ENCODE peak calls at places on chromosomes 2 and 18, in five cellular contexts. I is left ventricle myocardium inferior, B is cardiac muscle cell, F is adrenal gland, A is K562. K is an unnamed sample.

GRCh38 chr18:26470011-26470637 is 78.2 kb downstream of the KCTD1 start:
- DNase-seq in B (no peak), F (no peak), I (no peak), A (no peak), K (no peak)

GRCh38 chr2:136207030-136207623 is 89.2 kb upstream of the CXCR4 start:
- DNase-seq in B (no peak), A (no peak), F (peak; percentile 64), I (peak; percentile 18), K (no peak)

GRCh38 chr2:193556766-193557470 is 1362.2 kb upstream of the TMEFF2 start:
- DNase-seq in A (no peak), F (no peak), B (peak; percentile 10), I (no peak), K (peak; percentile 19)

GRCh38 chr18:23912356-23912755 is 102.2 kb upstream of the TTC39C start:
- DNase-seq in A (no peak), I (no peak), B (no peak), F (no peak), K (peak; percentile 72)

GRCh38 chr2:28635251-28635650 is 116.4 kb upstream of the PPP1CB start:
- DNase-seq in F (peak; percentile 49), I (no peak), B (no peak), A (no peak), K (peak; percentile 76)

GRCh38 chr18:32213693-32214092 is 23.9 kb downstream of the MEP1B start:
- DNase-seq in B (no peak), A (no peak), I (no peak), F (no peak), K (no peak)

GRCh38 chr2:96403481-96403880 is 67.9 kb downstream of the NCAPH start:
- DNase-seq in A (no peak), I (no peak), F (peak; percentile 20), B (no peak), K (no peak)

GRCh38 chr2:134372141-134372540 is 118.3 kb downstream of the MGAT5 start:
- DNase-seq in B (peak; percentile 32), I (no peak), F (no peak), A (no peak), K (peak; percentile 56)

GRCh38 chr2:217367464-217367863 is 507.6 kb upstream of the TNP1 start:
- DNase-seq in F (no peak), I (no peak), B (no peak), A (no peak), K (no peak)

GRCh38 chr2:223262946-223263345 is 211.0 kb downstream of the KCNE4 start:
- DNase-seq in F (no peak), I (no peak), B (no peak), A (no peak), K (peak; percentile 29)

GRCh38 chr18:77899972-77900754 is 650.5 kb downstream of the GALR1 start:
- DNase-seq in I (peak; percentile 18), A (peak; percentile 74), B (peak; percentile 44), F (no peak), K (peak; percentile 3)

GRCh38 chr2:159960413-159960812 is 102.0 kb downstream of the PLA2R1 start:
- DNase-seq in F (no peak), A (no peak), I (no peak), B (peak; percentile 88), K (peak; percentile 78)

DNA sequence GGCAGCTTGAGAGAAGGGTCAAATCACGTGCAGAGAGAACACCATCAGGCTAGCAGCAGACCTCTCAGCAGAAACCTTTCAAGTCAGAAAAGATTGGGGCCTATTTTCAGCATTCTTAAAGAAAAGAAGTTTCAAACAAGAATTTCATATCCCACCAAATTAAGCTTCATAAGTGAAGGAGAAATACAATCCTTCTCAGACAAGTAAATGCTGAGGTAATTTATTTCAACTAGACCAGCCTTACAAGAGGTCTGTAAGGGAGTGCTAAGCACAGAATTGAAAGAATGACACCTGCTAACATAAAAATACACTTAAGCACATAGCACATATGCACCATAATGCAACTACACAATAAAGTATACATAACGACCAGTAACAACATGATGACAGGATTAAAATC is 693.9 kb downstream of the NYAP2 start:
- DNase-seq in A (no peak), B (no peak), F (no peak), I (no peak), K (no peak)
- TF ChIP-seq CTCF in A (no peak), B (no peak), F (no peak), I (no peak), K (no peak)

DNA sequence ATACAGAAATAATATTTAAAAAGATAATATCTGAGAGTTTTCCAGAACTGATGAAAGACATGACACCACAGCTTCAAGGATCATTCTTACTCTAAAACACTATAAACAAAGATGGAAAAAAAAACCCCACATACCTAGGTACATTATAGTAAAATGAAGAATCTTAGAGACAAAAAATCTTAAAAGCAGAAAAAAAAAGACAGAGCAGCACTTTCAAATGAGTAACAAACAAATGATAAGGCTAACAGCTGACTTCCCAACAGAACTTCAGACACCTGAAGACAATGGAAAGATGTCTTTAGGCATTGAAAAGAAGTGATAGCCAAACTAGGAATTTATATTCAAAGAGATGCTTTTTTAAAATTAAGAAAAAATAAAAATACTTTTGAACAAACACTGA is 21.2 kb upstream of the AFF3 start:
- DNase-seq in I (no peak), A (no peak), B (no peak), F (no peak), K (no peak)
- H3K27me3 ChIP-seq in I (no peaks in the 10 kb centered on the region), A (no peaks in the 10 kb centered on the region), B (no peaks in the 10 kb centered on the region), F (no peaks in the 10 kb centered on the region), K (no peaks in the 10 kb centered on the region)

GRCh38 chr2:33486544-33486943 is 10.1 kb downstream of the RASGRP3 start:
- DNase-seq in I (no peak), A (no peak), B (no peak), F (no peak), K (no peak)

GRCh38 chr2:33489835-33490431 is 13.5 kb downstream of the RASGRP3 start:
- DNase-seq in F (no peak), I (no peak), A (no peak), B (no peak), K (no peak)

GRCh38 chr2:33491685-33492084 is 15.2 kb downstream of the RASGRP3 start:
- DNase-seq in I (no peak), B (no peak), A (no peak), F (no peak), K (no peak)

GRCh38 chr2:33488178-33488690 is 11.8 kb downstream of the RASGRP3 start:
- DNase-seq in I (no peak), B (no peak), A (no peak), F (no peak), K (no peak)

DNA sequence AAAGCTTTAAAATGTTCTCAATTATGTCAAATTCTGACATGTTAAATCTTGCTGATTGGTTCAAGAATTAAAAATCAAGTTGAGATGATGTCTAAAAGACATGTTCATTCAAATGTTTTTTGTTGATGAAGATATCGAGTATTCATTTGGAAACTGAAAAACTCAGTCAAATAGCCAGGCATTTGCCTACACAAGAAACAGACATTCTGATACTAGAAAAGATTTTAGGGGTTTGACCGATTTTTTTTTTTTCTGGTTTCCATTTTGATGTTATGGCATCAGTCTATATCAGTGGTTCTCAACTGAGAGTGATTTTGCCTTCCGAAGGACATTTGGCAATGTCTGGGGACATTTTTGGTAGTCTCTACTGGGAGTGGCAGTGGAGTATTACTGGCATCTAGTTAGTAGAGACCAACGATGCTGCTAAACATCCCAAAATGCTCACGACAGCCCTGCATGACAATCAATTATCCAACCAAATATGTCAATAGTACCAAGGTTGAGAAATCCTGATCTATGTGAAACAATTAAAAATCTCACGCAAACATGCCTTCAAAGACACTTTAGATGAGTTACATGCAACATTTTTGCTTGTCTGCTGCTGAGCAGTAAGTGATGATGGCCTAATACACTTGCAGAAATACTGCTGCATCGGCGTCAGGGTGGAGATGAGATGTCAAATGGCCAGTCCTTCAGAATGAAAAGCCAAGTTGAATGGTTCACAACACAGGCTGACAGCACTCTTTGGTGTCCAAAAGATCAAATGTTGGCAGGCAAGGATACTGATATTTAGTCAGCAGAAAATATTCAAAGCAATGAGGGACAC is 12.5 kb downstream of the RASGRP3 start:
- DNase-seq in F (no peak), A (no peak), I (no peak), B (no peak), K (no peak)
- H3K4me3 ChIP-seq in F (no peak overlapping the region), A (no peak overlapping the region), I (no peak overlapping the region), B (no peak overlapping the region), K (no peak overlapping the region)

DNA sequence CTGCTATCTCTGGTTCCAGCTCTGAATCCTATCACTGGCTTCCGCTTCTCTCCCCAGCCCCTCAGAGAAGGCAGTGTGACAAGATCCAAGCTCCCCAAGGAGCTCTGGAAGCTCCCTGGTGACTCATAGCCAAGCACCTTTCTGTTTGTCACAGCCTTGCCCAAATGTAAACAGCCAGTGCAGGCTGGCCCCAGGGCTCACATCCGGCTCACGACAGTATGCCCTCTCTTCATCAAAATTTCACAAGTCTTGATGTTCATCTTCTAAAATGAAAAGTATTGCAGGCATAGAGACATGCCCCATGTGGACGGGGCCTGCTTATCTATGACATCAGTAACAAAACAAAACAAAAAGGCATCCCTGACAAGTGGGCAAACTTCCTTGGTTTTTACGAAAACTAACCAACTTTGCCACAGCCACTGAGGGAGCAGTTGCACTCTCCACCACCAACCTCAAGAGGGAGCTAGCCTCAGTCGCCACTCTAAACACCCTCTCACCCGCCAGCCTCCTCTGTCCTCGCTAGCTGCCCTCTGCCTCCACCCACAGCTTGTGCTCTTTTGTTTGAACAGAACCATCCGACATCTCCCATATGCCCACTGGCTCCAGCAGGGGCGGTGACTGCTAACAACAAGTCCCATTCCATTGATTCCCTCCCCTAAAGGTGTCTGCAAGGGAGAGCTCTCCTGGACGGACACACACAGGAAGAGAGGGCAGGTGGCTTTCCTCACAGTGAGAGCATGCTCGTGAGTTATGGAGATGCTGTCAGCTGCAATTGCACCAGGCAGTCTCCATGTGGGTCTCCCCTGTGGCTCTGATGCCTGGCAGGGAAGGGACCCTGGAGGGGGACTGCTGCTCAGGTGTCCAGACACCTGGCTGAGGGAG is 71.0 kb upstream of the DAPL1 start:
- DNase-seq in F (no peak), A (peak; percentile 75), B (no peak), I (no peak), K (no peak)
- TF ChIP-seq CTCF in F (no peak), A (peak; percentile 63), B (peak; percentile 28), I (peak; percentile 11), K (peak; percentile 62)

GRCh38 chr2:10984418-10985130 is 72.8 kb downstream of the KCNF1 start:
- DNase-seq in A (no peak), B (no peak), I (no peak), F (no peak), K (no peak)

GRCh38 chr2:10983711-10984110 is 72.0 kb downstream of the KCNF1 start:
- DNase-seq in I (no peak), B (no peak), F (no peak), A (no peak), K (no peak)

GRCh38 chr2:10981941-10982381 is 70.2 kb downstream of the KCNF1 start:
- DNase-seq in F (no peak), I (peak; percentile 71), A (no peak), B (no peak), K (no peak)

GRCh38 chr2:10981461-10981860 is 69.7 kb downstream of the KCNF1 start:
- DNase-seq in I (no peak), B (no peak), A (no peak), F (no peak), K (no peak)

GRCh38 chr2:10982931-10983701 is 71.4 kb downstream of the KCNF1 start:
- DNase-seq in I (peak; percentile 75), F (peak; percentile 55), A (no peak), B (peak; percentile 45), K (no peak)
- H3K27me3 ChIP-seq in I (peaks cover 65% of the 10 kb centered on the region), F (no peaks in the 10 kb centered on the region), A (peaks cover 30% of the 10 kb centered on the region), B (no peaks in the 10 kb centered on the region), K (no peaks in the 10 kb centered on the region)

K was measured in brain microvascular endothelial cell.